ENCODE peak calls at places on chromosomes 16 and 17, in four cellular contexts. Y, G, L and E are unnamed samples.

GRCh38 chr17:52754838-52755237 is 596.3 kb upstream of the CA10 start:
- DNase-seq in L (no peak), G (no peak), Y (no peak), E (no peak)

GRCh38 chr16:84368327-84368996 is at the start of gene ATP2C2:
- DNase-seq in L (peak), G (no peak), Y (no peak), E (no peak)

GRCh38 chr17:17017343-17018014 is 24.8 kb upstream of the MPRIP start:
- DNase-seq in G (no peak), Y (peak), L (no peak), E (no peak)

GRCh38 chr17:21041753-21042433 is 918 bp downstream of the USP22 start:
- DNase-seq in L (peak), G (peak), Y (peak), E (no peak)

GRCh38 chr16:47132310-47132709 is 11.4 kb downstream of the NETO2 start:
- DNase-seq in L (no peak), G (no peak), Y (no peak), E (no peak)

GRCh38 chr17:61809816-61810392 is 53.4 kb downstream of the BRIP1 start:
- DNase-seq in Y (no peak), G (peak), L (no peak), E (no peak)

GRCh38 chr17:56593073-56593740 is at the start of gene NOG:
- DNase-seq in L (no peak), G (no peak), Y (peak), E (no peak)

GRCh38 chr17:83076930-83077329 is 2.5 kb upstream of the METRNL start:
- DNase-seq in L (no peak), Y (no peak), G (no peak), E (no peak)